ENCODE peak calls at places on chromosome 13, in four cellular contexts. S is upper lobe of right lung, B is A549, J is hepatocyte. F is an unnamed sample.

GRCh38 chr13:43662976-43663375 is 123.8 kb downstream of the ENOX1 start:
- DNase-seq in J (no peak), B (no peak), S (no peak), F (no peak)

GRCh38 chr13:93039131-93039530 is 187.5 kb upstream of the GPC6 start:
- DNase-seq in J (no peak), B (no peak), S (no peak), F (no peak)

GRCh38 chr13:44045179-44045562 is 165.5 kb downstream of the LACC1 start:
- DNase-seq in J (no peak), B (no peak), S (no peak), F (no peak)

GRCh38 chr13:64928704-64929499 is 2301.2 kb downstream of the PCDH9 start:
- DNase-seq in B (no peak), S (no peak), J (peak), F (no peak)

GRCh38 chr13:31200636-31200970 is 828 bp downstream of the B3GLCT start:
- DNase-seq in B (peak), J (peak), S (peak), F (peak)

GRCh38 chr13:20209937-20210336 is 17.2 kb upstream of the GJB2 start:
- DNase-seq in B (no peak), J (no peak), S (no peak), F (no peak)

GRCh38 chr13:46640843-46641242 is 87.9 kb downstream of the LRCH1 start:
- DNase-seq in B (no peak), J (no peak), S (no peak), F (no peak)

GRCh38 chr13:46622918-46623256 is 69.9 kb downstream of the LRCH1 start:
- DNase-seq in J (peak), B (no peak), S (no peak), F (peak)

DNA sequence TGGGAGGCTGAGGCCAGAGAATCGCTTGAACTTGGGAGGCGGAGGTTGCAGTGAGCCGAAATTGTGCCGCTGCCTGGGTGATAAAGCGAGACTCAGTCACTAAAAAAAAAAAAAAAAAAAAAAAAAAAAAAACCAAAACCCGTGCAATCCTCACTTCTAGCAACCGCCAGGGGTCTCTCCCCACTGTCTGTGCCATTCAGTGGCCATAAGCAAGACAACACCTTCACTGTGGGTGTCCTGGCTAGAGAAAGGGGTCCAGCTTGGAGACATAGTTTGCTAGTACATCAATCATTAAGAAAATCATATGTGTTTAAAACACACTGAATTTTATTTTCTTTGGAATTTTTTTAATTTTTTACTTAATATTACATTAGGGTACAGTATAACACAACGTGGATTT is 68.2 kb downstream of the RASL11A start:
- DNase-seq in J (no peak), B (no peak), S (no peak), F (no peak)
- TF ChIP-seq CTCF in J (no peak), B (no peak), S (no peak), F (no peak)

GRCh38 chr13:109400625-109401257 is 385.6 kb downstream of the IRS2 start:
- DNase-seq in J (no peak), B (no peak), S (no peak), F (no peak)

GRCh38 chr13:109402976-109403375 is 383.4 kb downstream of the IRS2 start:
- DNase-seq in J (no peak), S (no peak), B (no peak), F (no peak)

GRCh38 chr13:109401307-109401706 is 385.1 kb downstream of the IRS2 start:
- DNase-seq in J (no peak), S (no peak), B (no peak), F (no peak)

GRCh38 chr13:109400192-109400591 is 386.2 kb downstream of the IRS2 start:
- DNase-seq in S (peak), B (no peak), J (no peak), F (no peak)

DNA sequence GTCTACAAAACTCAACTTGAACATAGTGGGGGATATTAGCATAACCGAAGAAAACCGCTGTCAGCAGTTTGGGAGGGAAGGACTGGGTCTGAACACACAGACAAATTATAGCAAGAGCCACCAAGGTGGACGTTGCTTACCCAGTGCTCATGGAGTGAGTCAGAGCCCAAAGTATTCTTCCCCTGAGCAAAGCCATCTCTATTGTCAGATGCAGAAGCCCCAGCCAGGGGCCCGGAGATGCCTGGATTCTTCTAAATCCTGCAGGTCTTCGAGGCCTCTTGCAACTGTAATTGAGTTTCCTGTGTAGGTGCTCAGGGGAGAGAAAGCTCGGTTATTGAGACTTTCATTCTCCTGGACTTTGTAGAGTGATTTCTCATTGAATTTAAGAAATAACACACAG is 384.5 kb downstream of the IRS2 start:
- DNase-seq in B (no peak), S (no peak), J (no peak), F (no peak)
- H3K27ac ChIP-seq in B (no peak), S (no peak), J (no peak), F (no peak)

DNA sequence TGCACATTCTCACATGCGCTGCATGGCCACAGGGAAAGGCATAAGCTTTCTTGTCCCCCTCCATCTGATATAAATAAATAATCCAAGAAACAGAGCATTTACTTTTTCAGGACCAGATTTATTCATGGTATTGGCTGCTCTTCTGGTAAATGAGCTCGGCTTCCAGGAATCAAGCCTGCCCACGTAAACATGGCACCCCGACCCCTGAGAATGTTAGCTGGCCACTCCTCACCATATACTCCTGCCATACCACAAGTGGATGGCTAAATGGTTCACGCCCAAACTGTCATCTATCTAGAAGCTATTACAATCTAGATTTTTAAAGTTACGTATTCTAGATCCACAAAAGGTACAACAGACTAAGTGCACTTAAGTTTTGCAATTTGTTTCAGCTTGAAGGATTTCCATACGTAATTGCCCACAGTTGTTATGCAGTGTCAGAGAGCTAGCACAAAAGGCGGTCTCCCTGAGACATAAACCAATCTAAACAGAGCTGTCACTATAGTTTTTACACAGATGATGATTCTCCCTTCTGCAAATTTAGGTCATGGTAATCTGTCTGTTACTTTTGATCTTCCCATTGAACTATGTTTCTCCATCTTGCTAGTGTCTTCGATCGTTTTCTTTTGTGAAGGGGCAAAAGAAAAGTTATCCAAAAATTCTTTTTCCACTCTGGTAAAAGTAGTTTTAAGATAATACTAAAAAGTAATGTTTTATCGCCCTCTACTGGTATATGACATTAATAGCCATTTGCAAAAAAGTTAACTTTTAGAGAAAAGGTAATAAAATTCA is 16.2 kb upstream of the FOXO1 start:
- DNase-seq in S (no peak), J (peak), B (no peak), F (no peak)
- TF ChIP-seq CTCF in S (peak), J (peak), B (peak), F (no peak)

DNA sequence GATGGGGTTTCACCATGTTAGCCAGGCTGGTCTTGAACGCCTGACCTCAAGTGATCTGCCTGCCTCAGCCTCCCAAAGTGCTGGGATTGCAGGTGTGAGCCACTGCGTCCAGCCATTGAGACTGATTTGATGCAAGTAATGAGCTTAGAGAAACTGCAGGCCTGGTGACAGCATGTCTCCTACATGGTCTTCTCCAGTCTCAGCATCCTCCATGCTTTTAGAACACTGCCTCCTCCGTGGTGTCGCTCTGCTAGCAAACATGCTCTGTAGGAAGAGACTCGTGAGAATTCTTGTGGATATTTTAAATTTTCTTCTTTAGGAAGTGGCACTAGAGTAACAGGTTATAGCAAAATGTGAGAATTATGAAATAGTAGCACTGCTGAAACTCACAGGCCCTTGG is 37.1 kb downstream of the TPT1 start:
- DNase-seq in B (no peak), J (no peak), S (no peak), F (no peak)
- H3K27ac ChIP-seq in B (no peak), J (no peak), S (no peak), F (no peak)

GRCh38 chr13:41196011-41196410 is 1.6 kb upstream of the KBTBD7 start:
- DNase-seq in B (no peak), J (no peak), S (no peak), F (no peak)
- TF ChIP-seq CTCF in B (no peak), J (no peak), S (no peak), F (no peak)

GRCh38 chr13:32309812-32310706 is 5.1 kb downstream of the ZAR1L start:
- DNase-seq in S (no peak), B (peak), J (peak), F (peak)
- H3K27ac ChIP-seq in S (peak), B (no peak), J (no peak), F (no peak)

GRCh38 chr13:45454204-45454603 is 10.5 kb upstream of the COG3 start:
- DNase-seq in S (no peak), B (no peak), J (no peak), F (no peak)
- TF ChIP-seq CTCF in S (no peak), B (no peak), J (no peak), F (no peak)

F was measured in WERI-Rb-1.